ENCODE peak calls at places on chromosomes 1 and 21, in six cellular contexts. H is endothelial cell; W is CD8-positive, alpha-beta T cell; R is omental fat pad; T is EL; K is caudate nucleus. B is an unnamed sample.

GRCh38 chr1:225454067-225454618 is 26.3 kb upstream of the LBR start:
- DNase-seq in R (no peak), W (no peak), H (no peak), T (no peak), K (no peak), B (no peak)

GRCh38 chr1:29029652-29030051 is 94.1 kb downstream of the TMEM200B start:
- DNase-seq in T (no peak), H (no peak), R (no peak), K (no peak), W (no peak), B (no peak)

GRCh38 chr1:201354151-201354900 is 23.2 kb downstream of the TNNT2 start:
- DNase-seq in T (no peak), W (no peak), K (no peak), R (no peak), H (no peak), B (no peak)

GRCh38 chr21:31394309-31394708 is 50.2 kb upstream of the TIAM1 start:
- DNase-seq in H (no peak), K (no peak), R (no peak), T (no peak), W (no peak), B (no peak)

GRCh38 chr1:163985700-163986099 is 573.3 kb upstream of the PBX1 start:
- DNase-seq in T (no peak), H (no peak), W (no peak), K (no peak), R (no peak), B (no peak)

GRCh38 chr1:62778208-62778607 is 5.7 kb upstream of the ATG4C start:
- DNase-seq in R (no peak), W (no peak), T (no peak), K (no peak), H (no peak), B (no peak)

GRCh38 chr21:45992311-45993209 is 11.0 kb downstream of the COL6A1 start:
- DNase-seq in T (no peak), R (peak; percentile 15), K (no peak), H (peak; percentile 2), W (no peak), B (no peak)

GRCh38 chr1:53060580-53060979 is 1.4 kb upstream of the PODN start:
- DNase-seq in T (peak; percentile 51), H (no peak), W (no peak), R (no peak), K (no peak), B (peak; percentile 81)